ENCODE peak calls at places on chromosomes 7 and 10, in seven cellular contexts. One of them, this sample, is unnamed.

GRCh38 chr7:41027428-41028115 is 675.3 kb downstream of the INHBA start:
- DNase-seq in epithelial cell of esophagus: peak
- DNase-seq in progenitor cell of endocrine pancreas: no peak
- DNase-seq in activated CD4-positive, alpha-beta T cell treated with anti-CD3 and anti-CD28 coated beads for 24 hours: no peak
- DNase-seq in NCI-H524: no peak
- DNase-seq in A549: peak
- DNase-seq in astrocyte of the spinal cord: peak
- DNase-seq in this sample: no peak

GRCh38 chr7:46432666-46433065 is 511.6 kb upstream of the IGFBP3 start:
- DNase-seq in epithelial cell of esophagus: peak
- DNase-seq in progenitor cell of endocrine pancreas: no peak
- DNase-seq in activated CD4-positive, alpha-beta T cell treated with anti-CD3 and anti-CD28 coated beads for 24 hours: no peak
- DNase-seq in NCI-H524: no peak
- DNase-seq in A549: peak
- DNase-seq in astrocyte of the spinal cord: peak
- DNase-seq in this sample: no peak

GRCh38 chr10:17169807-17170206 is 31.7 kb downstream of the TRDMT1 start:
- DNase-seq in epithelial cell of esophagus: no peak
- DNase-seq in progenitor cell of endocrine pancreas: no peak
- DNase-seq in activated CD4-positive, alpha-beta T cell treated with anti-CD3 and anti-CD28 coated beads for 24 hours: no peak
- DNase-seq in NCI-H524: no peak
- DNase-seq in A549: no peak
- DNase-seq in astrocyte of the spinal cord: no peak
- DNase-seq in this sample: no peak

GRCh38 chr10:102497545-102497944 is 5.0 kb downstream of the ACTR1A start:
- DNase-seq in epithelial cell of esophagus: no peak
- DNase-seq in progenitor cell of endocrine pancreas: no peak
- DNase-seq in activated CD4-positive, alpha-beta T cell treated with anti-CD3 and anti-CD28 coated beads for 24 hours: no peak
- DNase-seq in NCI-H524: no peak
- DNase-seq in A549: no peak
- DNase-seq in astrocyte of the spinal cord: no peak
- DNase-seq in this sample: no peak

GRCh38 chr7:87475359-87476178 is at the start of gene ABCB4:
- DNase-seq in epithelial cell of esophagus: no peak
- DNase-seq in progenitor cell of endocrine pancreas: peak
- DNase-seq in activated CD4-positive, alpha-beta T cell treated with anti-CD3 and anti-CD28 coated beads for 24 hours: no peak
- DNase-seq in NCI-H524: no peak
- DNase-seq in A549: no peak
- DNase-seq in astrocyte of the spinal cord: peak
- DNase-seq in this sample: no peak

GRCh38 chr10:3108575-3109105 is 41.3 kb downstream of the PFKP start:
- DNase-seq in epithelial cell of esophagus: no peak
- DNase-seq in progenitor cell of endocrine pancreas: no peak
- DNase-seq in activated CD4-positive, alpha-beta T cell treated with anti-CD3 and anti-CD28 coated beads for 24 hours: no peak
- DNase-seq in NCI-H524: no peak
- DNase-seq in A549: no peak
- DNase-seq in astrocyte of the spinal cord: no peak
- DNase-seq in this sample: no peak

GRCh38 chr7:87575521-87575920 is 25.2 kb downstream of the ABCB1 start:
- DNase-seq in epithelial cell of esophagus: no peak
- DNase-seq in progenitor cell of endocrine pancreas: no peak
- DNase-seq in activated CD4-positive, alpha-beta T cell treated with anti-CD3 and anti-CD28 coated beads for 24 hours: no peak
- DNase-seq in NCI-H524: no peak
- DNase-seq in A549: no peak
- DNase-seq in astrocyte of the spinal cord: peak
- DNase-seq in this sample: no peak

GRCh38 chr7:130735273-130735716 is 1.3 kb upstream of the KLF14 start:
- DNase-seq in epithelial cell of esophagus: no peak
- DNase-seq in progenitor cell of endocrine pancreas: no peak
- DNase-seq in activated CD4-positive, alpha-beta T cell treated with anti-CD3 and anti-CD28 coated beads for 24 hours: no peak
- DNase-seq in NCI-H524: no peak
- DNase-seq in A549: no peak
- DNase-seq in astrocyte of the spinal cord: peak
- DNase-seq in this sample: no peak

GRCh38 chr7:28509256-28510021 is 97.1 kb downstream of the CREB5 start:
- DNase-seq in epithelial cell of esophagus: no peak
- DNase-seq in progenitor cell of endocrine pancreas: no peak
- DNase-seq in activated CD4-positive, alpha-beta T cell treated with anti-CD3 and anti-CD28 coated beads for 24 hours: no peak
- DNase-seq in NCI-H524: no peak
- DNase-seq in A549: no peak
- DNase-seq in astrocyte of the spinal cord: no peak
- DNase-seq in this sample: no peak

GRCh38 chr7:74104702-74105101 is 21.1 kb downstream of the LIMK1 start:
- DNase-seq in epithelial cell of esophagus: peak
- DNase-seq in progenitor cell of endocrine pancreas: no peak
- DNase-seq in activated CD4-positive, alpha-beta T cell treated with anti-CD3 and anti-CD28 coated beads for 24 hours: no peak
- DNase-seq in NCI-H524: no peak
- DNase-seq in A549: no peak
- DNase-seq in astrocyte of the spinal cord: peak
- DNase-seq in this sample: no peak

This sample was measured in stimulated activated CD4-positive, alpha-beta T cell treated with anti-CD3 and anti-CD28 coated beads, Interleukin-1b, Interleukin-23, amount 100 ng/mL, for 4 hours.